ENCODE peak calls at places on chromosomes 3 and 15, in six cellular contexts. N is Peyer's patch, G is breast epithelium, B is uterus, V is esophagus muscularis mucosa, Z is ovary. K is an unnamed sample.

GRCh38 chr15:82650046-82650670 is 3.0 kb upstream of the CPEB1 start:
- DNase-seq in V (no peak), B (no peak), G (no peak), Z (no peak), N (no peak), K (no peak)

GRCh38 chr15:58546635-58547627 is 115.1 kb downstream of the LIPC start:
- DNase-seq in B (no peak), V (no peak), Z (peak), G (no peak), N (no peak), K (peak)

GRCh38 chr3:62529230-62529629 is 155.9 kb upstream of the FEZF2 start:
- DNase-seq in V (no peak), B (no peak), G (peak), Z (peak), N (no peak), K (peak)

GRCh38 chr3:30503431-30503830 is 103.0 kb upstream of the TGFBR2 start:
- DNase-seq in Z (no peak), N (no peak), V (no peak), B (no peak), G (no peak), K (no peak)

GRCh38 chr15:57919754-57920153 is 145.8 kb downstream of the ALDH1A2 start:
- DNase-seq in G (no peak), Z (no peak), N (no peak), B (no peak), V (no peak), K (no peak)

GRCh38 chr3:53941174-53941573 is 49.5 kb upstream of the SELENOK start:
- DNase-seq in V (no peak), B (no peak), G (no peak), Z (no peak), N (no peak), K (no peak)

GRCh38 chr15:70339551-70340517 is 242.1 kb upstream of the TLE3 start:
- DNase-seq in V (peak), G (no peak), B (no peak), N (no peak), Z (no peak), K (peak)

GRCh38 chr3:67662733-67663132 is 8.3 kb upstream of the SUCLG2 start:
- DNase-seq in N (no peak), Z (no peak), B (no peak), V (no peak), G (no peak), K (no peak)

GRCh38 chr15:99733268-99734039 is at the start of gene LYSMD4:
- DNase-seq in G (peak), B (peak), Z (peak), V (peak), N (peak), K (peak)
- TF ChIP-seq POLR2A in G (peak), B (peak), Z (peak), V (peak), N (peak), K (no peak)

DNA sequence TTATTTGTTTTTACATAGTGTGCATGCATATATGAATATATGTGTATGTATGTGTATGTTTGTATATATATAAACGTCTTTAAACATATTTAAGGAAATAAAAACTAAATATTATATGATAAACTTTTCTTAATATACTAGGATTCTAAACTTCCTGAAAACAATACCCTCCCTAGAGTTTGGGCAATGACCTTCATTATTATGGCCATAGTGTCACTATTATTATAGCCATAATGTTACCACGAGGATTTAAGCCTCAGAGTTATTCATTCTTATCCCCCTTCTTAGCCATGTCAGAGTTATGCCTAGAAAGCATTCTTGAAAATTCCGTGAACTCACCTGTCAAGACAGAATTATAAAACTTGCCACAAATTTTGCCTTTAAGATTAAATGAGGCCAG is 335.5 kb downstream of the ERC2 start:
- DNase-seq in B (no peak), Z (no peak), V (no peak), G (no peak), N (no peak), K (no peak)
- H3K27ac ChIP-seq in B (no peak), Z (no peak), V (no peak), G (no peak), N (no peak), K (no peak)

DNA sequence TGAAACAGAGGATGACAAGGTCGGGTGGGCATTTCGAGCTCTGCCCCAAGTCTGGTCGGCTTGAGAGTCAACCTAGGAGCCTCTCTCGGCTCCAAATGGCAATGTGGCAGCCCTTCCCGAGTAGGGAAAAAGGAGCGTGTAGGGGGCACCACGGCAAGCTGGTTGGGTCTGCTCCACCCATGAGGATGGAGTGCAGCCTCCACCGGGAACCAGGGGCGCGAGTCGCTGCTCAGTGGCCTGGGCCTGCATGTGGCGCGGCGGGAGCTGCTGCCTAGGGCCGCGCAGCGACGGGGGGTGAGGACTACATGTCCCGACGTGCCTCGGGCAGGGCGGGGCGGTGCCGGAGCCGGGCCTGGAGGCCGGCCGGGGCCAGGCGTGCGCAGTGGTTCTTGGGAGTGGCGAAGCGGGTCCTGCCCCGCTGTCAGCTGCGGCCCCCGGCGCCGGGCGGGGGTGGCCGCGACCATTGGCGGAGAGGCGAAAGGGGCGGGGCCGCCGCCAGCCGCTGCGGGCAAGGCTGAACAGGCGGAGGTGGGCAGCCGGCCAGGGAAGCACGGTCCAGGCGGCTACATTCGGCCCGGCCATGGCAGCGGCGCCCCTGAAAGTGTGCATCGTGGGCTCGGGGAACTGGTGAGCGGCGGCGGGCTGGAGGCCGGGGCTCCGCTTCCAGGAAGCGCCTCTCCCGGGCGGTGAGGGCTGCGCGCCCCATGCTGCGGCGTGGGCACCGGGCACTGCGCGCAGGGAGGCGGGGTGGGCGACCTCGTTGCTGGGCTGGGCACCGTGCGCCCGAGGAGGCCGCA is at the start of gene GPD1L:
- DNase-seq in Z (peak), N (peak), G (peak), B (peak), V (peak), K (peak)
- TF ChIP-seq POLR2A in Z (no peak), N (peak), G (no peak), B (peak), V (no peak), K (peak)

DNA sequence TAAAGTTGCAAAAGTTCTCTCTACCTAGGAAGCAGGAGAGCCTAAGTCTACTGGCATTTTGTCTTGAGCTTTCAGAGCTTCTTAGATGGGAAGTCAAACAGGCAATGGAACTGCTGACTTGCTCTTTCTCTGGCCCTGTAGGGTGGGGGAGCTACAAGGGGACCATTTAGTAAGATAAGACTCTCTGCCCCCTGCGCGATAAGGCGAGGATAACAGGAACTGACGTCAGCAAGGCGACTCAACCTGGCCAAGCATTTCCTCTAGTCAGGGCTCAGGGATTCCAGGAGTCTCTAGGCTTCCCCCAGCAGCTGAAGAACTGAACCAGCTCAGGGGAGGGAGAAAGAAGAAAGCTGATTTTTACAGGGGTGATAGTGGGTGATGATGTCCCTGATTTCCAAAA is 5.8 kb downstream of the RARB start:
- DNase-seq in Z (no peak), V (no peak), G (no peak), N (no peak), B (peak), K (peak)
- H3K27ac ChIP-seq in Z (no peak), V (peak), G (peak), N (no peak), B (peak), K (peak)

GRCh38 chr3:125519678-125520562 is at the start of gene SNX4:
- DNase-seq in B (peak), V (peak), Z (peak), N (peak), G (peak), K (peak)
- TF ChIP-seq POLR2A in B (peak), V (no peak), Z (peak), N (peak), G (peak), K (peak)